ENCODE peak calls at places on chromosome 2, in five cellular contexts. Z is HepG2, A is A549, B is stomach, Q is K562. E is an unnamed sample.

GRCh38 chr2:25043241-25043867 is 1.5 kb downstream of the EFR3B start:
- DNase-seq in Z (no peak), A (peak), B (no peak), Q (no peak), E (no peak)

GRCh38 chr2:14815201-14815600 is 182.7 kb downstream of the LRATD1 start:
- DNase-seq in Z (no peak), A (no peak), B (no peak), Q (no peak), E (peak)

GRCh38 chr2:2547451-2547850 is 216.4 kb upstream of the MYT1L start:
- DNase-seq in Z (no peak), A (no peak), B (no peak), Q (no peak), E (no peak)

GRCh38 chr2:241878007-241878970 is 8.8 kb downstream of the RTP5 start:
- DNase-seq in Z (peak), A (peak), B (peak), Q (peak), E (peak)

GRCh38 chr2:15602393-15602792 is 10.7 kb downstream of the DDX1 start:
- DNase-seq in Z (no peak), A (no peak), B (no peak), Q (no peak), E (no peak)

GRCh38 chr2:188957646-188958045 is 16.5 kb upstream of the COL3A1 start:
- DNase-seq in Z (no peak), A (no peak), B (no peak), Q (no peak), E (no peak)

GRCh38 chr2:55019547-55020258 is 30.5 kb downstream of the RTN4 start:
- DNase-seq in Z (no peak), A (no peak), B (no peak), Q (no peak), E (no peak)

GRCh38 chr2:157849591-157849990 is 26.5 kb downstream of the ACVR1 start:
- DNase-seq in Z (no peak), A (no peak), B (peak), Q (no peak), E (no peak)

GRCh38 chr2:65666156-65666725 is 233.8 kb upstream of the SPRED2 start:
- DNase-seq in Z (no peak), A (no peak), B (no peak), Q (no peak), E (no peak)

GRCh38 chr2:223930002-223930976 is 14.8 kb downstream of the WDFY1 start:
- DNase-seq in Z (peak), A (no peak), B (peak), Q (no peak), E (no peak)

GRCh38 chr2:157460384-157460837 is 16.5 kb upstream of the CYTIP start:
- DNase-seq in Z (peak), A (peak), B (no peak), Q (no peak), E (no peak)

GRCh38 chr2:182055993-182056392 is 70.3 kb downstream of the PPP1R1C start:
- DNase-seq in Z (no peak), A (no peak), B (no peak), Q (no peak), E (no peak)

GRCh38 chr2:218284106-218284811 is 8.0 kb downstream of the TMBIM1 start:
- DNase-seq in Z (no peak), A (no peak), B (peak), Q (peak), E (no peak)

GRCh38 chr2:190666895-190667294 is 18.0 kb downstream of the NAB1 start:
- DNase-seq in Z (no peak), A (no peak), B (no peak), Q (no peak), E (no peak)
- TF ChIP-seq CTCF in Z (no peak), A (no peak), B (no peak), Q (no peak), E (no peak)

GRCh38 chr2:28736034-28736433 is 15.6 kb upstream of the PPP1CB start:
- DNase-seq in Z (no peak), A (no peak), B (peak), Q (no peak), E (no peak)
- TF ChIP-seq POLR2A in Z (no peak), A (no peak), B (no peak), Q (no peak), E (no peak)

GRCh38 chr2:48471048-48471474 is 58.9 kb upstream of the STON1 start:
- DNase-seq in Z (peak), A (peak), B (no peak), Q (peak), E (no peak)

GRCh38 chr2:48479923-48480322 is 50.0 kb upstream of the STON1 start:
- DNase-seq in Z (no peak), A (no peak), B (no peak), Q (no peak), E (no peak)

GRCh38 chr2:48480526-48480925 is 49.4 kb upstream of the STON1 start:
- DNase-seq in Z (no peak), A (no peak), B (no peak), Q (no peak), E (no peak)

GRCh38 chr2:48469731-48470130 is 60.2 kb upstream of the STON1 start:
- DNase-seq in Z (no peak), A (no peak), B (no peak), Q (no peak), E (no peak)

DNA sequence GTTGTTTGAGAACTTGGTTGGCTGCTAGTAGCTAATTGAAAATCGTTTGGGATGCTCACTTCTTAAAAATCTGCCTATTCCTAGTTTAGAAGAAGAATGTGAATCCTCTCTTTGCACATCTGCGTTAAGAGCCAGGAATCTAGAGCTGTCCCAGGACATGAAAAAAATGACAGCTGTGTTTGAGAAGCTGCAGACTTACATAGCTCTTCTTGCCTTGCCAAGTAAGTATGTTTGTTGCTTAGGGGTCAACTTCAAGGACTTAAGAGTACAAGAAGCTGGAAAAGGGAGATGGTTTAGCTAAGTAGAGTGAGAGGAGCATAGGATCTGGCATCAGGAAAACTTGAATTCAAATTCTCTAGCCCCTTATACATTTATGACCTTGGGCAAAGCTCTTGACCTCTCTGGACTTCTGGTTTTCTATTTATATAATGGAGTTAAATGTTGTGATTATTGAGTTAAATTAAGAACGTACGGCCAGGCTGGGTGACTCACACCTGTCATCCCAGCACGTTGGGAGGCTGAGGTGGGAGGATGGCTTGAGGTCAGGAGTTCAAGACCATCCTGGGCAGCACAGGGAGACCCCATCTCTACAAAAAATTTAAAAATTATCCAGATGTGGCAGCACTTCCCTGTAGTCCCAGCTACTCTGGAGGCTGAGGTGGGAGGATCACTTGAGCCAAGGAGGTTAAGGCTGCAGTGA is 55.2 kb upstream of the STON1 start:
- DNase-seq in Z (no peak), A (no peak), B (no peak), Q (no peak), E (no peak)
- TF ChIP-seq EP300 in Z (no peak), A (no peak), B (no peak), Q (no peak), E (no peak)

GRCh38 chr2:201891676-201892075 is 85.3 kb downstream of the CDK15 start:
- DNase-seq in Z (no peak), A (no peak), B (no peak), Q (no peak), E (no peak)
- TF ChIP-seq CTCF in Z (no peak), A (no peak), B (no peak), Q (no peak), E (no peak)

DNA sequence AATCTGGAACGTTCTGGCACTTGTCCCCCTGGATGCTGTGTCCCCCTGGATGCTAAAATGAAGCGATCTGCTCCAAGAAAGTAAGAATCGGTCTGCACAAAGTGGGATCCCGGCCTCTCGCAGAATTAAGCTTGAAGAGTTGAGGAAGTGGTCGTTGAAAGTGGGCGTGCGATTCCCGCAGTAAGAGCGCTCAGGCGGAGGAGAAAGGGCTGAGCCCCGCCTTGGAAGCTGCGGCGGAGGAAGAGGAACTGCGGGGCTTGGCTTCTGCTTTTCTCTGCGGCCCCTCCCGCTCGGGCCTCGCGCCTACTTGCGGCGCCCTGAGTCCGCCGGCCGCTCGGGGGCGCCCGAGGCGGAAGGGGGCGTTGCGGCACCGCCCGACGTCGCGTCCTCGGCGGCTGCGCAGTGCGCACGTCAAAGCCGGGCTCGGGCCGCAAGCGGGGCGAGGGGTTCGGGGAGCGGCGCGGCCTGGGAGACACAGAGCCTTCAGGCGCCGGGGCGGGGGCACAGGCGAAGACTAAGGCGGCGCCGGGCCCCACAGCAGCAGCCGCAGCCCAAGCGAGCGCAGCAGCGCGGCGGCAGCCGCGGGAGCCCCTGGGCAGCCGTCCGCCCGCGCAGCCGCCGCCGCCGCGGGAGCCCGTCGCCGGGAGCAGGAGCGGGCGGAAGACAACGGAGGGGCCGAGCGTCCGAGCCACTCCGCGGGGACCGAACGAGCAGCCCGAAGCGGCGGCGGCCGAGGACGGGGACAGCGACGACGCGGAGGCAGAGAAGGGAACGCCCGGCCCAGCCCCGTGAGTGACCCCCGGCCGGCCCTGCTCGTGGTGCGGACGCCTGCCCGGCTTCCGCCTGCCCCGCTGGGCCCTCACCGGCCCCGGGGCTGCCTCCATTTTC is at the start of gene CAB39:
- DNase-seq in Z (peak), A (peak), B (peak), Q (peak), E (peak)
- TF ChIP-seq POLR2A in Z (peak), A (peak), B (no peak), Q (peak), E (peak)

DNA sequence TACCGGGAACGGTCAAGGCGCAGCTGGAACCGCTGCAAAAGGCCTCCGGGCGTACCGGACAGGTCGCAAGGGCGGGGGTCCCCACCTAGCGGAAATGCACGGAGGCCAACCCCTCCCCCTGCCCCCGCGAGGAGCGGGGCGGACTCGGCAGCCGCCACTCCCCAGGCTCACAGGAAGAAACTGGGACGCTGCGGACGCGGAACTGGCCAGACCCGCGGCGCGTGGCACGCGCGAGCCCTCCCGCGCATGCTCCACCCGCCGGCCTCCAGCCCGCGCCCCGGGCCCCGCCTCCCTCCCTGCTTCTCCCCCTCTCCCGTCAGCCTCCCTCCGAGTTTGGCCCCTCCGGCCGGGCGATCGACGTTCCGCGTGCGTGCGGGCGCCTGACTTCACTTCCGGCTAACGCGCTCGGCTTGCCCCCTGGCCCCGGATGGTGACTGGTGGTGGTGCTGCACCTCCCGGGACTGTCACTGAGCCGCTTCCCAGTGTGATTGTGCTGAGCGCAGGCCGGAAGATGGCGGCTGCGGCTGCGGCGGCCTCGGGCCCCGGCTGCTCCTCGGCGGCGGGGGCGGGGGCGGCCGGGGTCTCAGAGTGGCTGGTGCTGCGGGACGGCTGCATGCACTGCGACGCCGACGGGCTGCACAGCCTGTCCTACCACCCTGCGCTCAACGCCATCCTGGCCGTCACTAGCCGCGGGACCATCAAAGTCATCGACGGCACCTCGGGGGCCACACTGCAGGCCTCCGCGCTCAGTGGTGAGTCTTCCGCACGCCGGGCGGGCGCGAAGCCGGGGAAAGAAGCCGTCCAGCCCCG is at the start of gene BIRC6:
- DNase-seq in Z (peak), A (peak), B (peak), Q (peak), E (peak)
- TF ChIP-seq EP300 in Z (no peak), A (no peak), B (no peak), Q (peak), E (peak)

E was measured in tibial nerve.